ENCODE peak calls at places on chromosomes 13 and 19, in four cellular contexts. O is stomach, N is H1, J is HepG2. B is an unnamed sample.

GRCh38 chr19:50459067-50459456 is 17.2 kb upstream of the EMC10 start:
- DNase-seq in N (no peak), O (no peak), J (no peak), B (no peak)

GRCh38 chr19:46868444-46868843 is 7.6 kb downstream of the ARHGAP35 start:
- DNase-seq in O (no peak), J (no peak), N (no peak), B (no peak)

GRCh38 chr19:38079926-38080380 is 144.1 kb downstream of the DPF1 start:
- DNase-seq in N (no peak), J (peak), O (peak), B (no peak)

GRCh38 chr13:36344173-36344572 is 2.0 kb downstream of the SPART start:
- DNase-seq in O (no peak), J (no peak), N (no peak), B (no peak)

GRCh38 chr19:16061943-16062342 is 14.4 kb upstream of the TPM4 start:
- DNase-seq in N (no peak), O (no peak), J (no peak), B (no peak)

GRCh38 chr13:110711778-110712070 is 1.8 kb upstream of the ING1 start:
- DNase-seq in J (peak), O (no peak), N (no peak), B (no peak)

GRCh38 chr13:110336681-110337080 is 29.6 kb downstream of the COL4A2 start:
- DNase-seq in O (no peak), J (no peak), N (no peak), B (no peak)

GRCh38 chr19:29268103-29268502 is 55.2 kb upstream of the UQCRFS1 start:
- DNase-seq in J (no peak), N (no peak), O (no peak), B (peak)

GRCh38 chr13:77737583-77738200 is 40.2 kb downstream of the SLAIN1 start:
- DNase-seq in O (no peak), N (no peak), J (no peak), B (no peak)

GRCh38 chr13:23980160-23980551 is 82.9 kb upstream of the C1QTNF9B start:
- DNase-seq in O (peak), J (peak), N (peak), B (peak)

GRCh38 chr19:18364826-18365528 is 21.0 kb upstream of the GDF15 start:
- DNase-seq in O (peak), N (no peak), J (peak), B (no peak)

GRCh38 chr13:73681779-73682178 is 452.4 kb downstream of the KLF12 start:
- DNase-seq in O (no peak), N (no peak), J (no peak), B (no peak)

GRCh38 chr19:8332976-8333770 is 9.9 kb downstream of the KANK3 start:
- DNase-seq in J (no peak), N (no peak), O (no peak), B (no peak)

DNA sequence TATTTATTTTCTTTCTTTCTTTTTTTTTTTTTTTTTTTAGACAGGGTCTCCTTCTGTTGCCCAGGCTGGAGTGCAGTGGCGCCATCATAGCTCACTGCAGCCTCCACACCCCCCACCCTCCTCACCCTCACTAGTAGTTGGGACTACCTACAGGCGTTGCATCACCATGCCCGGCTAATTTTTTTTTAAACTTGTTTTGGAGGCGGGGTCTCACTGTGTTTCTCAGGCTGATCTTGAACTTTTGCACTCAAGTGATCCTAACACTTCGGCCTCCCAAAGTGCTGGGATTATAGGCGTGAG is 33.6 kb downstream of the GJA3 start:
- DNase-seq in J (peak), O (no peak), N (no peak), B (no peak)
- TF ChIP-seq EP300 in J (no peak), O (no peak), N (no peak), B (no peak)

DNA sequence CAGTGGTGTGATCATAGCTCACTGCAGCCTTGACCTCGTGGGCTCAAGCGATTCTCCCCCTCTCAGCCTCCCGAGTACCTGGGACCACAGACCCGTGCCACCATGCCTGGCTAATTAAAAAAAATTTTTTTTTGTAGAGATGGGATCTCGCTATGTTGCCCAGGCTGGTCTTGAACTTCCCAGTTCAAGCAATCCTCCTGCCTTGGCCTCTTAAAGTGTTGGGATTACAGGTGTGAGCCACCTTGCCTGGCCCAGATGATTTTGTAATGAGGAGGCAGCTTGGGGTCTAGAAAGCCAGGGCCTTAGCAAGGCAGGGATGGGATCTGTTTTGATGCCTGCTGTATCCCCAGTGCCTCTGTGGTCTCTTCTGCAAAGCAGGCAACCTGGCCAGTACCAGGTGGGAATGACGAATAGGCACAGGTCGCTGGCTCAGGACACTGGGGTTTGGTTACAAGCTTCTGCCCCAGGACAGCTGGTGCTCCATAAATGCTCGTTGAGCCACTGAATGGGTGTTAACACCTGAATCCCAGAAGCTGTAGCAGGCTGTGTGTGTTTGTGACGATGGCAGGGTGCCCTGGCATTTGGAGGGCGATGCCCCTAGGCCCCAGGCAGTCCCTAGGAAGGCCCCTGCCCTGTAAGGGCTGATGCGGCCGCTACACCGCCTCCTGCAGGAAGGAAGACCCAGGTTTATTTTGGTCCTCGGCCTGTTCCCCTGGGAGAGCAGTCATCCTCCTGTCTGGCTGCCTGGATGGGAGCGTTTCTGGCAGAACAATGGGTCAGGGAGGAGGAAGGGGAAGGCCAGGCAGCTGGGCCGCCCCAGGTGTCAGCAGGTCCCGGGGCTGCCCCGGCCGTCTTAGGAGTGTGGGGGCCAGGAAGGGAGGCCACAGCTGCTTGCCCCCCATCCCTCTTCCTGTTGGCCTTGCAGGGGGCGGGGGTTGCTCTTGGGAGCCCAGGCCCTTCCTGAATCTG is 8.6 kb downstream of the TNFAIP8L1 start:
- DNase-seq in N (no peak), J (no peak), O (no peak), B (no peak)
- TF ChIP-seq POLR2AphosphoS5 in N (no peak), J (no peak), O (peak), B (no peak)

DNA sequence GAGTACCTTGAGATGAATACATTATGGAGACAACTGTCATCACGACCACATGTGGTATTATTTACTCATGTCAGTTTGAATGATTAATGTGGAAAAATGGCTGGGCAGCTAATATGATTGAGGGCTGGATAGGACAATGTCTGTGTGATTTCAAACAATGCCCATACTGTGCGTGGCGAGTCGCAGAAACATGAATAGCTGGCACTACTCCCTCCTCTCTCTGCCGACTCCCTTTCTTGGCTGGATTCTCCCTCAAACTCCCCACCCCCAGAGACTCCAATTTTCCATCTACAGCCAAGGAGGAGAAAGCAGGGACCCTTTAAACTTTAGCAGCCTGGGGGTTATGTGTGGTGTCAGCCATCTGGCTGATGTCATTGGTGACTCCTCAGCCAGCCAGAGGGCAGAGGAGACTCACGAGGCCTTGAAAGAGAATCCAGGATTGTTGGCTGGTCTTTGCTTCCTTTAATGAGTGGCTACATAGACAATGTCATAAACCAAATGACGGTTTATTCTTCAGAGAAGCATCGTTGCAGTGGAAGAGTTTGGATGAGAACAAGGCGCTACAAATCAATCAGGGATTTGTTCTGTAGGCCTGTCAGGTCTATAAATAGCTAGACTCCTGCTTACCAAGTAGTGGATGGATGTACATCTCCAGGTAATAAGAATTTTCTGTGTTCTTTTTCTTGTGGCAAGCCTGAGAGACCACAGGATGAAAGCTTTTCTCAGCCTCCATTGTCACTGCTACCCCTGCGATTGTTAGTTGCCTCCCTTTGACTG is 165.6 kb downstream of the DLEU7 start:
- DNase-seq in J (no peak), O (no peak), N (no peak), B (no peak)
- TF ChIP-seq EP300 in J (no peak), O (no peak), N (no peak), B (no peak)

DNA sequence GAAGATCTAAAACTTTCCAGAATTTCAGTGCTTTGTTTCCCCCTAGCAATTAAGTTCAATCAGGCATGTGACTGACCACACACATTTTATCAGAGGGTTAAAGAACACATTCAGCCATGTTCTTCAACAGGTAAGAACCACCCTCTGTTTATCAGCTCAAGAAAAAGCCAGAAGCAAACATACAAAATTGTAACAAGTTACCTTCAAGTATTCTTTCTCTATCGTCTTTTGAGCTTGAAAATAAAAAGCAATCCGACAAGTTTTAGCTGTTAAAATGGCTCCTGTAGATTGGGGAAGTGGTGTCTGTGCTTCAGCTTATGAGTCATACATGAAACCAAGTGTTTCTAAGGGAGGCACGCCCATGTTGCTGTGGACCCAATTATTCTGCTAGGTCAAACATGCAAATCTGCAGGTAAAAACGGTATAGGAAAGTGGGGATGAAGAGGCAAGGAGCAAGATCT is at the start of gene ELF1:
- DNase-seq in N (no peak), J (peak), O (peak), B (no peak)
- TF ChIP-seq POLR2AphosphoS5 in N (no peak), J (no peak), O (peak), B (no peak)

DNA sequence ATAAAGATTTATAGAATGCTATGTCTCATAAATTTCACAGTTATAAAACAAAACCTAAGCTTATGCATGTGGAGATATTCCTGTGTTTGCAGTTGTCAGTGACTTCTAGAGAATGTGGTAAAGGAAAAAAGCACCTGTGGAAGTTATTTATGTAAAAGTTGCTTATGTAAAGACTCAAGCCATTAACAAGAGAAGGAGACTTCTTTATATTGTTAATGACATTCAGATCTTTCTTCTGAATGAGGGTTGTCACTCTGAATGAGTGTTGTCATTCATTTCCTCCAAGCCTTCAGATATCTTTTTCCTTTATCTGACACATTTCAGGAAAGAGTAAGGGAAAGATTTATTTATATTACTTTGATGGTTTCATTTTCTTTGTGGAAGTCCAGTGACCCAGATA is 202.6 kb downstream of the TM9SF2 start:
- DNase-seq in J (no peak), O (no peak), N (no peak), B (no peak)
- TF ChIP-seq EP300 in J (no peak), O (no peak), N (no peak), B (no peak)

DNA sequence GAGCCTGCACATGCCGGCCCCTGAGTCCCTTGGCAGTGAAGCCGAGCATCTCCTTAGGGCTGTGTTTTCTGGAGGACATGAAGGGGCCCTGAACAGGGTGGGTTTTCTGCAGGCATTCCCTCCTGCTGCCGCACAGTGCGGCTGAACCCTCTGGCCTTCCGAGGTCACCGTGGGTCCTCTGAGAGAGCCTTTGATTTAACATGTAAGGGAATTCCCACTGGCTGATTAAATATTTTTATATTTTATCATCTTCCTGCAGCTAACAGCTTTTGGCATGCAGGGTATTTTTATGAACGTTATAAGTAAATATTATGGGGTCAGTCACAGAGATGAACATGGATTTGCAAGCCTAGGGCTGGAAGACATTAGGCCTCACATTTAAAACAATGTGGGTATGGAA is 220.1 kb downstream of the COG6 start:
- DNase-seq in N (no peak), O (no peak), J (no peak), B (no peak)
- TF ChIP-seq POLR2AphosphoS5 in N (no peak), O (no peak), J (no peak), B (no peak)

DNA sequence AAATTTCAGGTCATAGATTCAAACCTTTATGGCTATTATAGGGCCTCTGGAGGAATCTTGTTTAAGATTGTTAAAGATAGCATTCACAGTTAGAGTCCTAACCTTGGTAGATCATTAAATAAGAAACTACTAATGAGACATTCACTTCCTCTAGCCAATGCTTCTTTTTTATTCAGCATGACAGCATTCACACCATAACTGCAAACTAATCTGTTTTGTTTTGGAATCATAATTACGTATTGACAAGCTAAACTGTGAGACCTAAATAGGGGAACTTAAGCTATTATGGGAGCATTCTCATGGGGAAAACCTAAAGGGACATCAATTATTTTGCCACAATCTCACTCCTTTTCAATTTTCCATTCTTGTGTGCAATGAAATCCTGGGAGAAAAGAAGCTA is 653.8 kb downstream of the PCDH9 start:
- DNase-seq in N (no peak), J (no peak), O (no peak), B (no peak)
- TF ChIP-seq EP300 in N (no peak), J (no peak), O (no peak), B (no peak)

B was measured in suprapubic skin.